ENCODE peak calls at places on chromosomes 5 and 9, in four cellular contexts. One of them, this sample, is unnamed.

GRCh38 chr5:9775339-9775738 is 145.2 kb upstream of the TAS2R1 start:
- DNase-seq in body of pancreas: no peak
- DNase-seq in uterus: no peak
- DNase-seq in thoracic aorta: no peak
- DNase-seq in this sample: no peak

GRCh38 chr5:20041326-20041977 is 53.5 kb upstream of the CDH18 start:
- DNase-seq in body of pancreas: no peak
- DNase-seq in uterus: no peak
- DNase-seq in thoracic aorta: no peak
- DNase-seq in this sample: no peak

GRCh38 chr9:127980056-127980705 is 608 bp downstream of the EEIG1 start:
- DNase-seq in body of pancreas: peak
- DNase-seq in uterus: peak
- DNase-seq in thoracic aorta: no peak
- DNase-seq in this sample: no peak

GRCh38 chr9:133874061-133874638 is 118.0 kb downstream of the VAV2 start:
- DNase-seq in body of pancreas: no peak
- DNase-seq in uterus: no peak
- DNase-seq in thoracic aorta: no peak
- DNase-seq in this sample: peak

GRCh38 chr9:90458485-90458884 is 184.1 kb downstream of the DIRAS2 start:
- DNase-seq in body of pancreas: peak
- DNase-seq in uterus: no peak
- DNase-seq in thoracic aorta: no peak
- DNase-seq in this sample: no peak

GRCh38 chr5:52799358-52799982 is 11.8 kb downstream of the ITGA1 start:
- DNase-seq in body of pancreas: peak
- DNase-seq in uterus: peak
- DNase-seq in thoracic aorta: peak
- DNase-seq in this sample: peak

GRCh38 chr5:8598996-8599395 is 730.0 kb downstream of the MTRR start:
- DNase-seq in body of pancreas: no peak
- DNase-seq in uterus: no peak
- DNase-seq in thoracic aorta: no peak
- DNase-seq in this sample: no peak

GRCh38 chr9:83061036-83061435 is 1.9 kb downstream of the RASEF start:
- DNase-seq in body of pancreas: no peak
- DNase-seq in uterus: no peak
- DNase-seq in thoracic aorta: no peak
- DNase-seq in this sample: no peak

GRCh38 chr5:124981901-124982300 is 235.5 kb upstream of the ZNF608 start:
- DNase-seq in body of pancreas: no peak
- DNase-seq in uterus: no peak
- DNase-seq in thoracic aorta: no peak
- DNase-seq in this sample: no peak

GRCh38 chr9:26800322-26800721 is 92.3 kb downstream of the CAAP1 start:
- DNase-seq in body of pancreas: no peak
- DNase-seq in uterus: no peak
- DNase-seq in thoracic aorta: no peak
- DNase-seq in this sample: no peak

GRCh38 chr5:141958773-141959172 is 771 bp upstream of the PCDH12 start:
- DNase-seq in body of pancreas: no peak
- DNase-seq in uterus: no peak
- DNase-seq in thoracic aorta: no peak
- DNase-seq in this sample: no peak

GRCh38 chr9:133821606-133822438 is 83.7 kb upstream of the SARDH start:
- DNase-seq in body of pancreas: no peak
- DNase-seq in uterus: no peak
- DNase-seq in thoracic aorta: no peak
- DNase-seq in this sample: no peak

GRCh38 chr5:37739817-37740261 is 100.0 kb downstream of the GDNF start:
- DNase-seq in body of pancreas: no peak
- DNase-seq in uterus: no peak
- DNase-seq in thoracic aorta: no peak
- DNase-seq in this sample: no peak

GRCh38 chr9:106143781-106144180 is 449.4 kb downstream of the TMEM38B start:
- DNase-seq in body of pancreas: no peak
- DNase-seq in uterus: no peak
- DNase-seq in thoracic aorta: no peak
- DNase-seq in this sample: no peak

GRCh38 chr9:116687074-116687761 is at the start of gene TRIM32:
- DNase-seq in body of pancreas: peak
- DNase-seq in uterus: peak
- DNase-seq in thoracic aorta: peak
- DNase-seq in this sample: peak

GRCh38 chr5:107418902-107419301 is 251.8 kb downstream of the EFNA5 start:
- DNase-seq in body of pancreas: no peak
- DNase-seq in uterus: no peak
- DNase-seq in thoracic aorta: no peak
- DNase-seq in this sample: no peak

GRCh38 chr9:125998837-125999503 is 251.8 kb downstream of the PBX3 start:
- DNase-seq in body of pancreas: no peak
- DNase-seq in uterus: no peak
- DNase-seq in thoracic aorta: no peak
- DNase-seq in this sample: no peak

GRCh38 chr5:178551059-178551458 is 39.1 kb downstream of the COL23A1 start:
- DNase-seq in body of pancreas: no peak
- DNase-seq in uterus: no peak
- DNase-seq in thoracic aorta: no peak
- DNase-seq in this sample: no peak

GRCh38 chr5:175920506-175920865 is 47.6 kb downstream of the THOC3 start:
- DNase-seq in body of pancreas: no peak
- DNase-seq in uterus: no peak
- DNase-seq in thoracic aorta: no peak
- DNase-seq in this sample: no peak

GRCh38 chr5:58735637-58736036 is 152.8 kb downstream of the RAB3C start:
- DNase-seq in body of pancreas: no peak
- DNase-seq in uterus: no peak
- DNase-seq in thoracic aorta: no peak
- DNase-seq in this sample: no peak

GRCh38 chr9:3898371-3899218 is 372.8 kb upstream of the RFX3 start:
- DNase-seq in body of pancreas: no peak
- DNase-seq in uterus: no peak
- DNase-seq in thoracic aorta: no peak
- DNase-seq in this sample: no peak

GRCh38 chr9:78806492-78807160 is 509.7 kb downstream of the PSAT1 start:
- DNase-seq in body of pancreas: no peak
- DNase-seq in uterus: no peak
- DNase-seq in thoracic aorta: no peak
- DNase-seq in this sample: no peak

GRCh38 chr5:8906303-8906967 is 639.4 kb downstream of the SEMA5A start:
- DNase-seq in body of pancreas: no peak
- DNase-seq in uterus: no peak
- DNase-seq in thoracic aorta: no peak
- DNase-seq in this sample: peak

GRCh38 chr9:115855458-115856133 is 298.0 kb upstream of the PAPPA start:
- DNase-seq in body of pancreas: no peak
- DNase-seq in uterus: no peak
- DNase-seq in thoracic aorta: no peak
- DNase-seq in this sample: no peak

GRCh38 chr5:126615286-126615685 is 14.5 kb downstream of the PHAX start:
- DNase-seq in body of pancreas: no peak
- DNase-seq in uterus: no peak
- DNase-seq in thoracic aorta: no peak
- DNase-seq in this sample: no peak

GRCh38 chr5:7321724-7322123 is 74.2 kb upstream of the ADCY2 start:
- DNase-seq in body of pancreas: no peak
- DNase-seq in uterus: no peak
- DNase-seq in thoracic aorta: no peak
- DNase-seq in this sample: peak

GRCh38 chr5:82257729-82258128 is 20.4 kb downstream of the RPS23 start:
- DNase-seq in body of pancreas: no peak
- DNase-seq in uterus: no peak
- DNase-seq in thoracic aorta: no peak
- DNase-seq in this sample: no peak

GRCh38 chr5:143397302-143398052 is 6.0 kb downstream of the NR3C1 start:
- DNase-seq in body of pancreas: no peak
- DNase-seq in uterus: no peak
- DNase-seq in thoracic aorta: no peak
- DNase-seq in this sample: no peak

GRCh38 chr9:134189475-134190231 is 25.3 kb upstream of the RNU6ATAC start:
- DNase-seq in body of pancreas: no peak
- DNase-seq in uterus: no peak
- DNase-seq in thoracic aorta: no peak
- DNase-seq in this sample: no peak

DNA sequence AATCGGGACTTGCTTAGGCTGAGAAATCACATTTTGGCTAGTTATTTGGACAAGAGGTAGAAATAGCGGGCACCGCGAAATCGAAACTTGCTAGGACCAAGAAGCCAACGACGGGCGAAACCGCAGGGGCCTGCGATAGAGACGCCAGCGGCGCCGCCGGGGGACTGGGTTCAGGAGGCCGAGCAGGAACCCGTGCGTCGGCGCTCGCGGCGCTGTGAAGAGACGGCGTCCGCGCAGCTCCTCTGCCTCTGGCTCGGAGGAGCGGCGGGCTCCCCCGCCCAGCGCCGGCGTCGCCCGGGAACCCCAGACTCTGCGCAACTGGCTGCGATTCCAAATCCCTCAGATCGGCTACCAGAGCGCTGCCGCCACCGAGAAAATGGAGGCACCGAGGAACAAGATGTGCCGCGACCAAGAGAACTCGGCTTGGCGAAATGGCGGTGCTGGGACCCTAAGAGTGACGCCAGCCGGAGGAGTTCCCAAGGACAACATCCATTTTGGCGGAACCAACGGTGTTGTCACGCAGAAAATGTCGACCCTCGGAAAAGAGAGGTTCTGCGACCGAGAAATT is 26.2 kb upstream of the ANXA2R start:
- DNase-seq in body of pancreas: peak
- DNase-seq in uterus: peak
- DNase-seq in thoracic aorta: no peak
- DNase-seq in this sample: peak
- H3K27ac ChIP-seq in body of pancreas: peak
- H3K27ac ChIP-seq in uterus: peak
- H3K27ac ChIP-seq in thoracic aorta: peak
- H3K27ac ChIP-seq in this sample: peak

GRCh38 chr9:136644593-136645342 is 17.9 kb upstream of the EGFL7 start:
- DNase-seq in body of pancreas: no peak
- DNase-seq in uterus: peak
- DNase-seq in thoracic aorta: peak
- DNase-seq in this sample: no peak

GRCh38 chr9:136645343-136645902 is 17.3 kb upstream of the EGFL7 start:
- DNase-seq in body of pancreas: no peak
- DNase-seq in uterus: no peak
- DNase-seq in thoracic aorta: no peak
- DNase-seq in this sample: no peak

GRCh38 chr9:136645903-136646754 is 16.6 kb upstream of the EGFL7 start:
- DNase-seq in body of pancreas: no peak
- DNase-seq in uterus: peak
- DNase-seq in thoracic aorta: no peak
- DNase-seq in this sample: no peak

GRCh38 chr9:136648746-136649145 is 14.0 kb upstream of the EGFL7 start:
- DNase-seq in body of pancreas: no peak
- DNase-seq in uterus: peak
- DNase-seq in thoracic aorta: no peak
- DNase-seq in this sample: no peak

DNA sequence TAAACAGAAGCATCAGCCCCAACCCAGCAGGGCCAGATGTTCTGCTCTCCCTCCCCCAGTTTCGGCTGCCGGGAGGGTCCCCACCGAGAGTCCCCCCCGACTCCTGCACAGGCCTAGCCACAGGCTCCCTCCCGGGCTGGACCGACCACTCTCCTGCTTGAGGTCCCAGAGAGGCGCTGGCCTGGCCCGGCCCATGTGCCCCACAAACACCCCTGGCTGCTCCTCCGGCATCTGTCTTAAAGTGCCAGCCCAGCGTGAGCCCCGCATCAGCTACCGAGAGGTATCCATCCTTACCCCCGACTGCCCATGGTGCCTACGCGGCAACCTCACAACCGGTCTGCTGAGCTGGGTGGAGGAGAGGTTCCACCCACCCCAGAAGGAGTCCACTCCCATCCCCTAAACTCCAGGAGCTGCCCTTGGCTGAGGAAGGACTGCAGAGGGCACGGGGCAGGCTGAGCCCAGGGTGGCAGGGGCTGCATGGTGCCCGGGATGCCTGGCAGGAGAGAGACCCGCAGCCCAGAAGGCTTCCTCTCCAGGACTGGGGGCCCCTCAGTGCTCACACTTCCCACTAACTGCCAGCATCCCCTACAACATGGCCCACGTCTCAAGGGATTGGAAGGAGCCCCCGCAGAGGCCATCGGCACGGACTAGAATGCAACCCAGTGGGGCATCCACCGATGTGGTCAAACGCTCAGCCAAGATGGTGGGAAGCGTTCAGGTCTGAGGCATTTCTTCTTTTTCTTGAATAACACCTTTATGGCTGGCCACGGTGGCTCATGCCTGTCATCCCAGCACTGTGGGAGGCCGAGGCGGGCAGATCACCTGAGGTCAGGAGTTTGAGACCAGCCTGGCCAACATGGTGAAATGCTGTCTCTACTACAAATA is 15.6 kb upstream of the EGFL7 start:
- DNase-seq in body of pancreas: no peak
- DNase-seq in uterus: no peak
- DNase-seq in thoracic aorta: no peak
- DNase-seq in this sample: no peak
- H3K27ac ChIP-seq in body of pancreas: peak
- H3K27ac ChIP-seq in uterus: peak
- H3K27ac ChIP-seq in thoracic aorta: no peak
- H3K27ac ChIP-seq in this sample: no peak

GRCh38 chr5:130651440-130651839 is 513.6 kb downstream of the HINT1 start:
- DNase-seq in body of pancreas: no peak
- DNase-seq in uterus: no peak
- DNase-seq in thoracic aorta: no peak
- DNase-seq in this sample: no peak

DNA sequence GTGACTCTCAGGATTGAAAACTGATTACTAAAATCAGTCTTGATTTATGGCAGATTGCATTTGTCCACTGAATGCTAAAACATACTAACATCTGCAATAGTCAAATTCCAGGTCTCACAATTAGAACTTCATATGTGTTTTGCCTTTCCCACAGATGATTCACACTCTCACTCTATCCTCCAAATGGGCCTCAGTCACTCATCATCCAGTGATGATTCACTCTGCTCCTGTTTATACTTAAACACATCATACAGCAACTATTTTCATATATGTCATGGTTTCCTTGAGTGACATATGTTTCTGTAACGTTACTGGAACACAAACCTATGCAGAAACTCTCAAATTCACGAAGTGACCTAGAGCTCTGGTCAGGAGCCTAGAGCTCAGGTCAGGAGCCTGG is 512.9 kb downstream of the HINT1 start:
- DNase-seq in body of pancreas: no peak
- DNase-seq in uterus: no peak
- DNase-seq in thoracic aorta: no peak
- DNase-seq in this sample: peak
- H3K27ac ChIP-seq in body of pancreas: no peak
- H3K27ac ChIP-seq in uterus: no peak
- H3K27ac ChIP-seq in thoracic aorta: no peak
- H3K27ac ChIP-seq in this sample: peak

DNA sequence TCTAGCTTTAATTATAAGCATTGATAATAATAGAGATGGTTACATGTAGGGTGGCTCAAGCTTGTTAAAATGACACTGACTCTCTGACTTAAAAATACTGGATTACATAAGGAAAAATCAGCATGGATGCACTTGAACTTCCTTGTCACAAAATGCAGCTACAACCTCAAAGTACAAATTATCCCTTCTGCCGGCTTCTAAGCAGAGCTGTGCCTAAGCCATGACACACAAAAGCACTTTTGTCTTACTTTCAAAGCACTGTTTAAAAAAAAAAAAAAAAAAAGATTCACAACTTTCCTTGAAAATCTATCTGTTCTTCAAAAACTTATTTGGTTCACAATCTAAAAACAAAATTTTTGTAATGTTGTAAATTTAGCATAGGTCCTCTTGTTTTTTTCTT is 36.4 kb upstream of the ZFAND5 start:
- DNase-seq in body of pancreas: no peak
- DNase-seq in uterus: no peak
- DNase-seq in thoracic aorta: no peak
- DNase-seq in this sample: no peak
- H3K27ac ChIP-seq in body of pancreas: no peak
- H3K27ac ChIP-seq in uterus: no peak
- H3K27ac ChIP-seq in thoracic aorta: no peak
- H3K27ac ChIP-seq in this sample: no peak